ENCODE peak calls at places on chromosomes 12 and 14, in five cellular contexts. One of them, this sample, is unnamed.

GRCh38 chr14:103146141-103146709 is 23.0 kb downstream of the TNFAIP2 start:
- DNase-seq in K562: no peak
- DNase-seq in GM12878: no peak
- DNase-seq in H1: no peak
- DNase-seq in HepG2: no peak
- DNase-seq in this sample: no peak

GRCh38 chr12:92735131-92735721 is 32.4 kb downstream of the PLEKHG7 start:
- DNase-seq in HepG2: no peak
- DNase-seq in K562: no peak
- DNase-seq in GM12878: no peak
- DNase-seq in H1: no peak
- DNase-seq in this sample: no peak

GRCh38 chr14:32438511-32438910 is 109.4 kb downstream of the AKAP6 start:
- DNase-seq in GM12878: no peak
- DNase-seq in K562: no peak
- DNase-seq in H1: no peak
- DNase-seq in HepG2: no peak
- DNase-seq in this sample: no peak

GRCh38 chr12:124685689-124685993 is 118.2 kb upstream of the NCOR2 start:
- DNase-seq in H1: no peak
- DNase-seq in GM12878: no peak
- DNase-seq in HepG2: no peak
- DNase-seq in K562: no peak
- DNase-seq in this sample: no peak

GRCh38 chr14:94313991-94314655 is 9.0 kb downstream of the SERPINA6 start:
- DNase-seq in K562: no peak
- DNase-seq in GM12878: no peak
- DNase-seq in HepG2: no peak
- DNase-seq in H1: no peak
- DNase-seq in this sample: no peak

GRCh38 chr12:123231931-123232330 is 1.0 kb downstream of the MPHOSPH9 start:
- DNase-seq in H1: no peak
- DNase-seq in GM12878: no peak
- DNase-seq in HepG2: peak; percentile 30
- DNase-seq in K562: no peak
- DNase-seq in this sample: no peak

GRCh38 chr14:70708717-70709570 is 67.2 kb downstream of the TTC9 start:
- DNase-seq in GM12878: no peak
- DNase-seq in H1: peak; percentile 51
- DNase-seq in HepG2: no peak
- DNase-seq in K562: no peak
- DNase-seq in this sample: no peak

GRCh38 chr12:116657921-116658495 is 79.9 kb downstream of the SPRING1 start:
- DNase-seq in HepG2: no peak
- DNase-seq in K562: no peak
- DNase-seq in H1: no peak
- DNase-seq in GM12878: no peak
- DNase-seq in this sample: no peak

GRCh38 chr14:65321370-65321875 is 91.1 kb upstream of the FUT8 start:
- DNase-seq in K562: no peak
- DNase-seq in HepG2: no peak
- DNase-seq in H1: no peak
- DNase-seq in GM12878: peak; percentile 82
- DNase-seq in this sample: no peak

GRCh38 chr12:66441905-66442559 is 139.7 kb downstream of the HELB start:
- DNase-seq in HepG2: no peak
- DNase-seq in H1: no peak
- DNase-seq in GM12878: no peak
- DNase-seq in K562: no peak
- DNase-seq in this sample: no peak

GRCh38 chr12:5694759-5695409 is 250.2 kb downstream of the ANO2 start:
- DNase-seq in HepG2: no peak
- DNase-seq in GM12878: no peak
- DNase-seq in K562: no peak
- DNase-seq in H1: no peak
- DNase-seq in this sample: peak; percentile 3

GRCh38 chr14:104865631-104866441 is 768 bp downstream of the CEP170B start:
- DNase-seq in GM12878: no peak
- DNase-seq in K562: peak; percentile 75
- DNase-seq in HepG2: no peak
- DNase-seq in H1: no peak
- DNase-seq in this sample: peak; percentile 8

GRCh38 chr12:125229878-125230530 is 164.8 kb downstream of the AACS start:
- DNase-seq in H1: no peak
- DNase-seq in HepG2: no peak
- DNase-seq in GM12878: no peak
- DNase-seq in K562: peak; percentile 24
- DNase-seq in this sample: no peak

GRCh38 chr12:128843538-128843937 is 9.7 kb upstream of the GLT1D1 start:
- DNase-seq in GM12878: no peak
- DNase-seq in HepG2: no peak
- DNase-seq in K562: no peak
- DNase-seq in H1: no peak
- DNase-seq in this sample: no peak

GRCh38 chr12:130127527-130127908 is 34.7 kb upstream of the FZD10 start:
- DNase-seq in HepG2: no peak
- DNase-seq in H1: no peak
- DNase-seq in GM12878: no peak
- DNase-seq in K562: peak; percentile 10
- DNase-seq in this sample: no peak
- TF ChIP-seq RAD21 in HepG2: no peak
- TF ChIP-seq RAD21 in H1: no peak
- TF ChIP-seq RAD21 in GM12878: no peak
- TF ChIP-seq RAD21 in K562: no peak
- TF ChIP-seq RAD21 in this sample: no peak

DNA sequence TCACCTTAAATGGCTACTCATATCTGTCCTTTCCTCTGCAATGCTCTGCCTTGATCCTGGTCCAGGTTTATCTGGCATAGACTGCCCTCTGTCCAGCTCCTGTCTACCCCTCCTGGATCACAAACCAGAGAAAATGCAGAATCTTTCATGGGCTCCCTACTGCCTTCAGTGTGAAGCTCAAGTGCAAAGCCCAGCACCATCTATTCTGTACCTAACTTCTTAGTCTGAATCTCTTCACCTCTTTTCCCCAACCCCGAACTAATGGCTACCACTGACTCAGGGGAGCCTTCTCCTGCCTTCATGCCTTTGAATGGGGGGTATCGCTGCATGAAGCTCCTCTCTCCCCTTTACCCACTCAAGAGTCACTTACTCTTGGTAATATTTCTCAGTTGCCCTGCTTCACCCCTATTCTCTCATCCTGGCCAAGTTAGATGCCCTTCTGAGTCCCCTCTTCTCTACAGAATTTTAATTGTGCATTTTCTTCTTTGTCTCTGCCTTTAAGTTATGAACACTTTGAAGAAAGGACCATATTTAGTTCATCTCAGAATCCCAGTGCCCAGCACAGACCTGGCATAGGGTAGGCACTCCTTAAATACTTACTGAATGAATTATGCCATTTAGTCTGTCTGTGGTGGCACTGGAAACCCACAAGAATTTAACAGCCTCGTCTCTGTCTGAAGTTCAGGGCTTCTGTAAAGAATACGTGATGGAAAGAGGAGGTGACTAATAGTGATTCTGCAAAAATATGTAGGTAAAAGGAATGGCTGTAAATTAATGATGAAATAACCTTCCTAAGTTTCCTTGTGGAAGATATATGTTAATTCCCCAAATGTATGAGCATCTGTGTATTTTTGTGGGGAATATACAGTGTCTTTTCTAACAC is 191.3 kb upstream of the AMIGO2 start:
- DNase-seq in K562: no peak
- DNase-seq in GM12878: no peak
- DNase-seq in HepG2: no peak
- DNase-seq in H1: no peak
- DNase-seq in this sample: peak; percentile 84
- TF ChIP-seq ZNF274 in K562: no peak
- TF ChIP-seq ZNF274 in GM12878: no peak
- TF ChIP-seq ZNF274 in HepG2: no peak
- TF ChIP-seq ZNF274 in H1: no peak
- TF ChIP-seq ZNF274 in this sample: no peak

GRCh38 chr12:49502590-49502989 is 36.2 kb upstream of the KCNH3 start:
- DNase-seq in GM12878: no peak
- DNase-seq in H1: no peak
- DNase-seq in HepG2: no peak
- DNase-seq in K562: no peak
- DNase-seq in this sample: no peak

GRCh38 chr12:49505672-49506071 is 33.2 kb upstream of the KCNH3 start:
- DNase-seq in K562: no peak
- DNase-seq in H1: no peak
- DNase-seq in GM12878: no peak
- DNase-seq in HepG2: no peak
- DNase-seq in this sample: no peak

GRCh38 chr12:49507139-49507538 is 31.7 kb upstream of the KCNH3 start:
- DNase-seq in HepG2: no peak
- DNase-seq in GM12878: no peak
- DNase-seq in K562: no peak
- DNase-seq in H1: no peak
- DNase-seq in this sample: peak; percentile 76

GRCh38 chr12:49501895-49502294 is 36.9 kb upstream of the KCNH3 start:
- DNase-seq in H1: no peak
- DNase-seq in K562: no peak
- DNase-seq in HepG2: no peak
- DNase-seq in GM12878: no peak
- DNase-seq in this sample: no peak

DNA sequence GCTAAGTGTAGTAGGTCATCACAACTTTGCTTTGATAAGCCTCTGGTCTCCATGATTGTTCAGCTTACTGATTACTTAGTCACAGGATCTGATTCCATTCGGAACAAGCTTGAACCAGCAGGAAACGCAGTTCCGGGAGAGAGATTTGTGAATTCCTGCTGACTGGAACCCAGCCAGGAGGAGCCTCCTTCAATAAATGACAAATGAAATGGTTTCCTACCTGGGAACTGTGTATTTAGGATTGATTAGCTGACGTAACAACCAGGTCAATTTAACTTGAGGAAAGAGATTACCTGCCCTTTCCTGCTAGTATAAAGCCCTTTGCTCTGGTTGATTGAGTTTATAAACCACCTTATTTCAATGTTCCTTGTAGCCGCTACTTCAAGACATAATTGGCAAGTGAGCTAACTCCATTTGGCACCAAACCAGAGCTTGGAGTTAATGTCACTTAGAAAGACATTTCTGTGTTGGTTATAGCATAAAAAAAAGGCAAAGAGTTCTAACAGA is 35.1 kb upstream of the KCNH3 start:
- DNase-seq in K562: no peak
- DNase-seq in H1: no peak
- DNase-seq in GM12878: no peak
- DNase-seq in HepG2: no peak
- DNase-seq in this sample: peak; percentile 98
- TF ChIP-seq RAD21 in K562: no peak
- TF ChIP-seq RAD21 in H1: no peak
- TF ChIP-seq RAD21 in GM12878: no peak
- TF ChIP-seq RAD21 in HepG2: no peak
- TF ChIP-seq RAD21 in this sample: peak; percentile 21

DNA sequence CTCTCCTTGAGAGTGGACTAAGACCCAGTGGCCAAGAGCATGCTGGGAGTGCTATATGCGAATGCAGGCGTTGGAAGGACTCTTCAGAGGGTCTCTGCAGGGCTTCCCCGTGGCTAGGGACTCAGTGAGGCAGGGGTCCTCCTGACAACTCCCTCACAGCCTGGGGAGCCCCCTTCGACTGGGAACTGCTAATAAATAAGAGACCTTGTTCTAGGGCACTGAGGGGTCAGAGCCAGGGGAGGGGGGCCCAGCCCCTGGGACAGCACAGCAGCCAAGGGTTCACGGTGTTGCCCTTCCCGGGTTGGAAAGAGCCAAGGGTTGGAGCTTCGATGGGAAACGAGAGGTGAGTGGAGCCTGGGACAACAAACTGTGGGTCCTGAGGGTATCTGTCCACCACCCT is 6.0 kb upstream of the CPNE6 start:
- DNase-seq in GM12878: no peak
- DNase-seq in K562: no peak
- DNase-seq in HepG2: no peak
- DNase-seq in H1: no peak
- DNase-seq in this sample: no peak
- TF ChIP-seq ZNF274 in GM12878: no peak
- TF ChIP-seq ZNF274 in K562: no peak
- TF ChIP-seq ZNF274 in HepG2: no peak
- TF ChIP-seq ZNF274 in H1: no peak
- TF ChIP-seq ZNF274 in this sample: no peak

GRCh38 chr12:13851828-13852227 is 129.6 kb downstream of the GRIN2B start:
- DNase-seq in K562: no peak
- DNase-seq in H1: peak; percentile 41
- DNase-seq in HepG2: no peak
- DNase-seq in GM12878: no peak
- DNase-seq in this sample: no peak
- TF ChIP-seq RAD21 in K562: no peak
- TF ChIP-seq RAD21 in H1: no peak
- TF ChIP-seq RAD21 in HepG2: no peak
- TF ChIP-seq RAD21 in GM12878: no peak
- TF ChIP-seq RAD21 in this sample: no peak